ENCODE peak calls at places on chromosomes 16 and 17, in ten cellular contexts. Y, I, R, W, O, D, S, E, V and C are unnamed samples.

GRCh38 chr16:85417156-85417860 is 195.8 kb upstream of the GSE1 start:
- DNase-seq in Y (no peak), W (no peak), V (no peak), O (no peak), I (no peak), R (no peak), D (peak), E (peak), S (no peak), C (no peak)

GRCh38 chr17:80796430-80796861 is 195.2 kb upstream of the CHMP6 start:
- DNase-seq in R (no peak), Y (no peak), D (no peak), E (no peak), V (no peak), I (no peak), W (no peak), S (no peak), O (no peak), C (no peak)

GRCh38 chr16:13378151-13378550 is 476.8 kb downstream of the SHISA9 start:
- DNase-seq in S (peak), R (no peak), D (no peak), I (no peak), W (no peak), O (no peak), Y (no peak), E (no peak), V (peak), C (no peak)

GRCh38 chr17:42233148-42233547 is 38.9 kb upstream of the GHDC start:
- DNase-seq in R (no peak), V (peak), I (no peak), E (no peak), S (no peak), O (no peak), W (no peak), D (no peak), Y (no peak), C (no peak)

GRCh38 chr17:79372470-79373238 is 238.2 kb downstream of the RBFOX3 start:
- DNase-seq in S (no peak), R (no peak), V (no peak), Y (no peak), D (no peak), O (no peak), I (no peak), W (no peak), E (no peak), C (no peak)

GRCh38 chr16:86631441-86631840 is 53.1 kb downstream of the FOXL1 start:
- DNase-seq in Y (no peak), D (no peak), E (no peak), I (peak), S (no peak), R (no peak), V (peak), W (no peak), O (no peak), C (no peak)

GRCh38 chr17:60127068-60128064 is 22.4 kb upstream of the CA4 start:
- DNase-seq in V (no peak), D (no peak), Y (no peak), E (no peak), S (no peak), O (no peak), I (no peak), R (no peak), W (no peak), C (no peak)

GRCh38 chr17:9217151-9218067 is 196.1 kb downstream of the NTN1 start:
- DNase-seq in I (peak), D (no peak), W (no peak), O (peak), R (no peak), E (no peak), V (peak), S (no peak), Y (no peak), C (no peak)

GRCh38 chr17:37605813-37606505 is 3.3 kb downstream of the SYNRG start:
- DNase-seq in I (no peak), V (peak), R (no peak), D (no peak), O (no peak), Y (no peak), E (no peak), W (no peak), S (no peak), C (no peak)

GRCh38 chr16:20928774-20929411 is 28.3 kb downstream of the LYRM1 start:
- DNase-seq in R (no peak), E (no peak), V (no peak), Y (no peak), W (no peak), O (peak), D (no peak), S (no peak), I (no peak), C (no peak)

GRCh38 chr16:57765160-57765728 is 29.7 kb downstream of the KATNB1 start:
- DNase-seq in E (no peak), I (no peak), V (no peak), D (peak), O (no peak), W (no peak), S (no peak), Y (no peak), R (no peak), C (no peak)

GRCh38 chr17:35746956-35747355 is 6.1 kb downstream of the GAS2L2 start:
- DNase-seq in W (no peak), Y (no peak), D (no peak), O (no peak), I (no peak), E (no peak), V (no peak), S (no peak), R (no peak), C (no peak)

GRCh38 chr16:1785846-1786170 is 3.0 kb downstream of the NUBP2 start:
- DNase-seq in V (no peak), O (no peak), E (no peak), D (peak), R (no peak), I (no peak), S (no peak), W (no peak), Y (no peak), C (no peak)

GRCh38 chr16:87459027-87459426 is 33.8 kb downstream of the ZCCHC14 start:
- DNase-seq in W (no peak), V (no peak), S (no peak), D (no peak), R (no peak), I (no peak), O (no peak), E (no peak), Y (no peak), C (no peak)

GRCh38 chr16:2962334-2963073 is 1.6 kb upstream of the KREMEN2 start:
- DNase-seq in I (no peak), W (peak), R (no peak), D (no peak), O (no peak), S (no peak), V (no peak), E (no peak), Y (no peak), C (no peak)

GRCh38 chr16:53089434-53090270 is 34.9 kb downstream of the CHD9 start:
- DNase-seq in I (no peak), R (peak), Y (peak), E (no peak), O (no peak), W (peak), S (no peak), V (peak), D (no peak), C (no peak)

GRCh38 chr16:15976929-15977637 is 27.7 kb downstream of the ABCC1 start:
- DNase-seq in V (no peak), Y (no peak), R (no peak), O (peak), W (no peak), S (no peak), D (peak), I (no peak), E (no peak), C (no peak)

GRCh38 chr17:76702941-76703637 is 7.7 kb downstream of the MXRA7 start:
- DNase-seq in W (no peak), D (peak), V (no peak), O (no peak), Y (no peak), R (no peak), E (no peak), S (no peak), I (no peak), C (no peak)

GRCh38 chr16:67560827-67561342 is 1.4 kb upstream of the CTCF start:
- DNase-seq in I (no peak), W (no peak), R (no peak), V (peak), S (no peak), D (no peak), Y (no peak), E (no peak), O (no peak), C (no peak)

GRCh38 chr16:49495151-49495566 is 121.6 kb downstream of the C16orf78 start:
- DNase-seq in Y (no peak), R (no peak), S (no peak), V (no peak), D (peak), E (no peak), W (no peak), O (no peak), I (no peak), C (no peak)

GRCh38 chr17:48997827-48998556 is 807 bp downstream of the IGF2BP1 start:
- DNase-seq in S (no peak), D (no peak), O (no peak), Y (no peak), W (peak), E (no peak), I (no peak), R (no peak), V (peak), C (no peak)